ENCODE peak calls at places on chromosomes 6 and 20, in six cellular contexts. L, M, X, N, V and E are unnamed samples.
A peak's percentile ranks its signal among the peaks of the same experiment; 100 is the strongest.

GRCh38 chr6:21633511-21634109 is 40.1 kb downstream of the SOX4 start:
- DNase-seq in L (no peak), M (no peak), N (no peak), V (no peak), X (no peak), E (no peak)

GRCh38 chr20:5730131-5730530 is 20.1 kb upstream of the SHLD1 start:
- DNase-seq in N (no peak), V (no peak), L (no peak), M (no peak), X (no peak), E (no peak)

GRCh38 chr6:3561745-3562144 is 104.9 kb upstream of the SLC22A23 start:
- DNase-seq in L (peak; percentile 65), N (peak; percentile 52), V (no peak), X (no peak), M (peak; percentile 55), E (peak; percentile 44)

GRCh38 chr6:147699637-147700036 is 191.1 kb downstream of the SAMD5 start:
- DNase-seq in X (no peak), V (no peak), M (no peak), L (no peak), N (no peak), E (no peak)

GRCh38 chr6:48664850-48665249 is 553.9 kb upstream of the PTCHD4 start:
- DNase-seq in M (no peak), L (no peak), X (no peak), N (no peak), V (no peak), E (no peak)

GRCh38 chr20:35312348-35312747 is 20.1 kb upstream of the FAM83C start:
- DNase-seq in V (peak; percentile 51), M (no peak), X (no peak), L (no peak), N (no peak), E (no peak)

GRCh38 chr6:68710916-68711315 is 75.8 kb downstream of the ADGRB3 start:
- DNase-seq in V (no peak), N (no peak), L (no peak), X (no peak), M (no peak), E (no peak)

GRCh38 chr6:23003671-23004598 is 434.6 kb downstream of the HDGFL1 start:
- DNase-seq in M (no peak), X (no peak), V (no peak), N (peak; percentile 95), L (no peak), E (no peak)

GRCh38 chr6:73058736-73059135 is 166.6 kb downstream of the KHDC1L start:
- DNase-seq in M (no peak), N (no peak), X (no peak), L (no peak), V (no peak), E (no peak)

GRCh38 chr6:130147151-130147550 is 75.6 kb downstream of the SAMD3 start:
- DNase-seq in X (no peak), M (no peak), V (no peak), N (no peak), L (no peak), E (no peak)

GRCh38 chr20:31569163-31570020 is 35.7 kb upstream of the ID1 start:
- DNase-seq in N (peak; percentile 46), X (peak; percentile 28), M (peak; percentile 37), L (peak; percentile 90), V (peak; percentile 72), E (peak; percentile 65)

GRCh38 chr6:157460182-157460999 is 79.4 kb downstream of the ZDHHC14 start:
- DNase-seq in L (no peak), V (no peak), N (no peak), M (no peak), X (no peak), E (no peak)

GRCh38 chr6:45647341-45648138 is 269.8 kb upstream of the SUPT3H start:
- DNase-seq in V (no peak), N (no peak), M (no peak), X (no peak), L (peak; percentile 9), E (no peak)

GRCh38 chr6:72580281-72580940 is 41.5 kb upstream of the KCNQ5 start:
- DNase-seq in M (peak; percentile 55), L (peak; percentile 7), N (peak; percentile 55), X (no peak), V (no peak), E (peak; percentile 36)

GRCh38 chr6:11979866-11980265 is 32.2 kb upstream of the HIVEP1 start:
- DNase-seq in X (no peak), L (no peak), M (no peak), N (no peak), V (no peak), E (no peak)

GRCh38 chr6:163820745-163821456 is 406.4 kb downstream of the QKI start:
- DNase-seq in M (no peak), N (no peak), L (no peak), X (no peak), V (no peak), E (no peak)

GRCh38 chr6:37705239-37706051 is 7.8 kb upstream of the MDGA1 start:
- DNase-seq in L (peak; percentile 96), N (no peak), M (peak; percentile 84), X (peak; percentile 46), V (peak; percentile 73), E (peak; percentile 96)

GRCh38 chr6:124007915-124008688 is 204.4 kb downstream of the NKAIN2 start:
- DNase-seq in V (no peak), M (no peak), L (no peak), X (no peak), N (no peak), E (no peak)

GRCh38 chr20:57794600-57795346 is 85.0 kb upstream of the PMEPA1 start:
- DNase-seq in N (no peak), X (no peak), V (no peak), L (no peak), M (no peak), E (no peak)

GRCh38 chr20:49583669-49584417 is 15.9 kb upstream of the PTGIS start:
- DNase-seq in V (no peak), M (peak; percentile 86), N (peak; percentile 76), L (no peak), X (no peak), E (no peak)

GRCh38 chr6:106141441-106142237 is 55.5 kb downstream of the PRDM1 start:
- DNase-seq in M (no peak), N (no peak), L (no peak), V (peak; percentile 85), X (no peak), E (no peak)

GRCh38 chr6:41459738-41460137 is 86.4 kb upstream of the FOXP4 start:
- DNase-seq in N (no peak), V (no peak), L (no peak), X (no peak), M (no peak), E (no peak)

GRCh38 chr6:144566868-144567615 is 281.9 kb downstream of the UTRN start:
- DNase-seq in N (no peak), M (no peak), V (peak; percentile 49), X (no peak), L (no peak), E (no peak)

GRCh38 chr6:99736302-99736701 is 129.7 kb downstream of the PRDM13 start:
- DNase-seq in X (no peak), M (no peak), L (no peak), V (no peak), N (no peak), E (no peak)

GRCh38 chr6:76682842-76683241 is 610.4 kb upstream of the IMPG1 start:
- DNase-seq in X (no peak), V (no peak), N (no peak), L (no peak), M (no peak), E (peak; percentile 13)

GRCh38 chr20:49501917-49502316 is 19.4 kb upstream of the KCNB1 start:
- DNase-seq in V (no peak), N (no peak), M (no peak), X (no peak), L (peak; percentile 42), E (peak; percentile 21)

GRCh38 chr20:50129662-50130345 is 16.9 kb upstream of the UBE2V1 start:
- DNase-seq in X (no peak), L (peak; percentile 78), N (no peak), V (no peak), M (no peak), E (no peak)

GRCh38 chr6:38178584-38178886 is 359.0 kb downstream of the ZFAND3 start:
- DNase-seq in V (no peak), N (no peak), L (peak; percentile 52), M (no peak), X (no peak), E (no peak)